ENCODE peak calls at places on chromosomes 3 and 15, in four cellular contexts. X is neuronal stem cell, E is IMR-90, H is mesenchymal stem cell. T is an unnamed sample.

GRCh38 chr3:112448939-112449338 is 50.3 kb downstream of the BTLA start:
- DNase-seq in H (no peak), X (no peak), E (no peak), T (no peak)

GRCh38 chr3:134326760-134327593 is 47.3 kb downstream of the AMOTL2 start:
- DNase-seq in H (peak; percentile 94), E (peak; percentile 97), X (peak; percentile 64), T (peak; percentile 83)

GRCh38 chr15:56532766-56533455 is 68.0 kb upstream of the MNS1 start:
- DNase-seq in H (peak; percentile 47), E (no peak), X (no peak), T (no peak)

GRCh38 chr15:60370804-60371700 is 26.7 kb downstream of the ANXA2 start:
- DNase-seq in H (peak; percentile 99), E (peak; percentile 99), X (no peak), T (no peak)

GRCh38 chr3:179454887-179455286 is 3.6 kb upstream of the GNB4 start:
- DNase-seq in H (peak; percentile 51), E (peak; percentile 56), X (no peak), T (no peak)

GRCh38 chr3:152071924-152072323 is 196.8 kb upstream of the MBNL1 start:
- DNase-seq in H (peak; percentile 54), X (no peak), E (peak; percentile 70), T (no peak)

GRCh38 chr3:99712291-99712954 is 74.0 kb downstream of the COL8A1 start:
- DNase-seq in E (no peak), X (no peak), H (no peak), T (no peak)

GRCh38 chr15:40928975-40929729 is at the start of gene DLL4:
- DNase-seq in X (no peak), H (peak; percentile 91), E (peak; percentile 59), T (peak; percentile 94)

GRCh38 chr3:182740710-182741109 is 52.6 kb upstream of the ATP11B start:
- DNase-seq in E (no peak), X (no peak), H (no peak), T (no peak)

GRCh38 chr15:65081758-65082157 is 5.2 kb downstream of the KBTBD13 start:
- DNase-seq in E (peak; percentile 31), H (no peak), X (no peak), T (no peak)

GRCh38 chr15:70088427-70088826 is 9.3 kb downstream of the TLE3 start:
- DNase-seq in X (no peak), E (no peak), H (no peak), T (no peak)

GRCh38 chr3:196193738-196194541 is 17.3 kb downstream of the ZDHHC19 start:
- DNase-seq in H (no peak), E (no peak), X (no peak), T (no peak)

GRCh38 chr3:195895078-195895899 is 13.1 kb downstream of the TNK2 start:
- DNase-seq in E (peak; percentile 11), H (peak; percentile 68), X (peak; percentile 20), T (no peak)

GRCh38 chr3:13670292-13670691 is 121.4 kb downstream of the FBLN2 start:
- DNase-seq in E (no peak), X (no peak), H (no peak), T (no peak)

GRCh38 chr3:105233056-105233455 is 133.7 kb upstream of the ALCAM start:
- DNase-seq in E (peak; percentile 35), H (no peak), X (no peak), T (no peak)

GRCh38 chr3:122169911-122170310 is 13.6 kb upstream of the CASR start:
- DNase-seq in H (no peak), E (no peak), X (no peak), T (no peak)

GRCh38 chr3:104951426-104951825 is 415.3 kb upstream of the ALCAM start:
- DNase-seq in E (peak; percentile 38), X (no peak), H (peak; percentile 17), T (no peak)

GRCh38 chr3:10722921-10723320 is 93.1 kb upstream of the SLC6A11 start:
- DNase-seq in X (no peak), H (no peak), E (no peak), T (peak; percentile 12)

GRCh38 chr3:29324180-29324651 is 43.3 kb downstream of the RBMS3 start:
- DNase-seq in X (no peak), E (peak; percentile 67), H (peak; percentile 85), T (no peak)

GRCh38 chr3:9064853-9065252 is 101.6 kb upstream of the RAD18 start:
- DNase-seq in H (no peak), X (no peak), E (no peak), T (no peak)

GRCh38 chr3:4852780-4853748 is 126.2 kb upstream of the BHLHE40 start:
- DNase-seq in E (no peak), H (no peak), X (no peak), T (no peak)

GRCh38 chr3:154642066-154642619 is 212.2 kb upstream of the GPR149 start:
- DNase-seq in H (no peak), X (no peak), E (no peak), T (no peak)

GRCh38 chr3:107206945-107207344 is 170.3 kb upstream of the CCDC54 start:
- DNase-seq in H (peak; percentile 28), X (no peak), E (no peak), T (no peak)

GRCh38 chr3:107211608-107212007 is 165.6 kb upstream of the CCDC54 start:
- DNase-seq in H (peak; percentile 16), E (no peak), X (no peak), T (no peak)

GRCh38 chr3:107208796-107209195 is 168.4 kb upstream of the CCDC54 start:
- DNase-seq in H (peak; percentile 77), X (no peak), E (peak; percentile 51), T (no peak)

GRCh38 chr3:107208100-107208499 is 169.1 kb upstream of the CCDC54 start:
- DNase-seq in E (peak; percentile 99), H (peak; percentile 99), X (peak; percentile 43), T (no peak)

GRCh38 chr3:107209302-107210060 is 167.8 kb upstream of the CCDC54 start:
- DNase-seq in X (no peak), E (no peak), H (peak; percentile 66), T (no peak)
- H2BK120ac ChIP-seq in X (no peak overlapping the region), E (peak overlapping the region; percentile 83), H (peak overlapping the region; percentile 19), T (no peak overlapping the region)

GRCh38 chr3:146342971-146343370 is 92.1 kb upstream of the PLSCR4 start:
- DNase-seq in X (no peak), H (peak; percentile 5), E (peak; percentile 54), T (no peak)
- H3K23ac ChIP-seq in X (no peak overlapping the region), H (no peak overlapping the region), E (no peak overlapping the region), T (no peak overlapping the region)

DNA sequence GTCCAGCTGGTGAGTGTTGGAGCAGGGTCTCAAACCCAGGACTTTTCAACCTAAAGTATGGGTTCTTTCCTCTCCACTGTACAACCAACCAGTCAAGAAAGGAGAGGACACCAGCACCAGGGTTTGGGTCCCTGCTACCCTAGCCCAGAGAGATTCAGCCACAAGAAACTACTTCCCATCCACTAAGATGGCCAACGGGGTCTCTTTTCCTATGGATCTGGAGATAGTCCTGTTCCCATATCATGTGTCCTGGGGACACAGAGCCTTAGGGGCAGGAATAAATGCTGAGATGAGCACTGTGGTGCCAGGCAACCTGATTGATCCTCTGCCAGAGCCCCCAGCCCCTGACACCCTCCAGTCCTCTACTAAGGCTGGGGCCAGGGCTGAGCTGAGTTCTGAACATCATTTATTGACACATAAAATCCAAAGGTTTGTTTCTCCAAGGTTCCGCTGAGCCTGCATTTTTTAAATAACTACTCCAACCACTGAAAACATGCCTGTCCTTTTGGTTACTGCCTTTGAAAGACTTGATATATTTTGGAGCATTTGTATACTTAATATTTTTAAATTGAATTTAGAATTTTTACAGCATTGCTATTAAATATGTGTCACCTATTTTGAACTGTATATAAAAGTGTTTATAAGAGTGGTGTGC is 26.0 kb downstream of the MRPL46 start:
- DNase-seq in E (no peak), X (no peak), H (no peak), T (no peak)
- H2BK120ac ChIP-seq in E (no peak overlapping the region), X (no peak overlapping the region), H (no peak overlapping the region), T (no peak overlapping the region)

GRCh38 chr3:126746395-126747177 is 42.5 kb downstream of the CHCHD6 start:
- DNase-seq in H (peak; percentile 48), X (no peak), E (peak; percentile 74), T (no peak)
- H3K23ac ChIP-seq in H (no peak overlapping the region), X (no peak overlapping the region), E (peak overlapping the region; percentile 31), T (no peak overlapping the region)

GRCh38 chr3:128549283-128550112 is 56.5 kb upstream of the GATA2 start:
- DNase-seq in E (peak; percentile 76), H (peak; percentile 88), X (no peak), T (no peak)
- H2BK120ac ChIP-seq in E (peak overlapping the region; percentile 94), H (peak overlapping the region; percentile 97), X (no peak overlapping the region), T (no peak overlapping the region)

GRCh38 chr15:48964898-48965297 is 1.2 kb upstream of the SHC4 start:
- DNase-seq in E (no peak), H (no peak), X (no peak), T (no peak)

GRCh38 chr15:48963524-48964113 is at the start of gene SHC4:
- DNase-seq in H (peak; percentile 88), X (peak; percentile 50), E (peak; percentile 86), T (peak; percentile 78)

GRCh38 chr15:48966595-48967301 is 3.0 kb upstream of the SHC4 start:
- DNase-seq in X (no peak), H (peak; percentile 59), E (peak; percentile 93), T (no peak)

GRCh38 chr15:48965972-48966371 is 2.3 kb upstream of the SHC4 start:
- DNase-seq in X (no peak), H (peak; percentile 71), E (peak; percentile 78), T (no peak)

GRCh38 chr15:48962662-48963523 is 826 bp downstream of the SHC4 start:
- DNase-seq in H (peak; percentile 70), X (peak; percentile 24), E (peak; percentile 61), T (peak; percentile 59)
- H3K23ac ChIP-seq in H (no peak overlapping the region), X (peak overlapping the region; percentile 37), E (peak overlapping the region; percentile 15), T (no peak overlapping the region)

DNA sequence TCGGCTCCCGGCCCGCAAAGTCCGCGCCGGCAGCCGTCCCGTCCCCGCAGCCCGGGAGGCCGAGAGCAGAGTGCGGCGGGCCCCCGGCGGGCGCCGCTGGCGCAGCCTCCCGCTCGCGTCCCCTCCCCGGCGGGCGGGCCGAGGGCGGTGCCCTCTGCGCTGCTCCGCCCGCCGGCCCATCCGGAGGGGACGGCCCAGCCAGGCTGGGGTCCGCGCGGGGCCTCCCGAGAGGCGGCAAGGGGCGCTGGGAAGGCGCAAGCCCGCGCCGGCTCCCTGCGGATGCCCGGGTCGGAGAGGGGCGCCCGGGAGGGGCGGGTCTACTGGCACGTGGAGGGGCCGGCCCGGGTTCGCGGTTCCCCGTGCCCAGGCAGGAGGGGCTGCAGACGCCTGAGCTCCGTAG is at the start of the genes CLCN2 and POLR2H:
- DNase-seq in H (peak; percentile 63), X (peak; percentile 71), E (peak; percentile 33), T (peak; percentile 66)
- H2BK120ac ChIP-seq in H (peak within 1 kb of the TSS; percentile 64), X (peak within 1 kb of the TSS; percentile 94), E (peak within 1 kb of the TSS; percentile 46), T (no peak within 1 kb of the TSS)

GRCh38 chr3:67414740-67415139 is 239.7 kb downstream of the SUCLG2 start:
- DNase-seq in H (no peak), E (no peak), X (no peak), T (no peak)
- H3K23ac ChIP-seq in H (no peak overlapping the region), E (no peak overlapping the region), X (no peak overlapping the region), T (no peak overlapping the region)

T was measured in H9.